ENCODE peak calls at places on chromosomes 5 and 9, in eight cellular contexts. T is Caco-2, S is body of pancreas, K is breast epithelium, H is neural crest cell, O is dorsolateral prefrontal cortex, J is nephron progenitor cell, G is natural killer cell. P is an unnamed sample.

GRCh38 chr5:93165559-93165958 is 415.5 kb downstream of the NR2F1-AS1 start:
- DNase-seq in K (no peak), H (no peak), O (no peak), T (no peak), S (no peak), J (no peak), G (no peak), P (no peak)

GRCh38 chr9:114000063-114000454 is 78.0 kb downstream of the AMBP start:
- DNase-seq in K (peak; percentile 47), S (no peak), H (no peak), O (no peak), J (no peak), T (peak; percentile 6), G (no peak), P (no peak)

GRCh38 chr9:109981091-109981490 is 201.1 kb downstream of the PALM2AKAP2 start:
- DNase-seq in G (no peak), J (no peak), O (no peak), S (no peak), T (no peak), K (no peak), H (no peak), P (no peak)

GRCh38 chr5:157390179-157390923 is 69.7 kb upstream of the NIPAL4 start:
- DNase-seq in J (no peak), K (no peak), G (no peak), O (no peak), T (peak; percentile 79), H (no peak), S (peak; percentile 17), P (no peak)

GRCh38 chr5:172088801-172089200 is 82.4 kb upstream of the FBXW11 start:
- DNase-seq in O (no peak), K (no peak), T (no peak), J (no peak), H (no peak), G (no peak), S (no peak), P (no peak)

GRCh38 chr5:759111-759741 is 25.3 kb downstream of the ZDHHC11B start:
- DNase-seq in T (peak; percentile 73), J (no peak), H (no peak), K (peak; percentile 85), O (no peak), G (no peak), S (peak; percentile 77), P (no peak)

GRCh38 chr5:140345919-140346347 is 470 bp downstream of the HBEGF start:
- DNase-seq in O (peak; percentile 60), T (peak; percentile 62), H (peak; percentile 50), K (peak; percentile 55), S (peak; percentile 70), G (no peak), J (peak; percentile 66), P (peak; percentile 55)

GRCh38 chr5:99077254-99077640 is 148.4 kb upstream of the CHD1 start:
- DNase-seq in T (no peak), O (no peak), K (no peak), H (no peak), J (no peak), S (no peak), G (no peak), P (no peak)

GRCh38 chr9:88949425-88949824 is 41.8 kb upstream of the S1PR3 start:
- DNase-seq in H (no peak), T (no peak), O (no peak), S (peak; percentile 42), J (peak; percentile 8), K (no peak), G (no peak), P (no peak)

GRCh38 chr5:132883261-132883834 is 9.9 kb downstream of the LEAP2 start:
- DNase-seq in O (peak; percentile 59), J (peak; percentile 27), S (peak; percentile 80), K (no peak), G (no peak), H (peak; percentile 28), T (peak; percentile 74), P (peak; percentile 29)

GRCh38 chr9:13513710-13514444 is 234.4 kb upstream of the MPDZ start:
- DNase-seq in H (peak; percentile 19), G (no peak), O (no peak), J (peak; percentile 26), T (no peak), S (no peak), K (no peak), P (no peak)

GRCh38 chr5:18483386-18483785 is 849.1 kb downstream of the TAF11L14 start:
- DNase-seq in J (no peak), H (no peak), T (no peak), G (no peak), S (no peak), O (no peak), K (no peak), P (no peak)

GRCh38 chr5:43320846-43321245 is 7.6 kb upstream of the HMGCS1 start:
- DNase-seq in G (no peak), S (no peak), T (no peak), H (no peak), K (no peak), O (no peak), J (no peak), P (no peak)

GRCh38 chr9:92745236-92745790 is 19.3 kb downstream of the BICD2 start:
- DNase-seq in O (no peak), K (no peak), S (no peak), T (no peak), J (no peak), H (no peak), G (no peak), P (no peak)

GRCh38 chr9:33742051-33742450 is 53.3 kb upstream of the PRSS3 start:
- DNase-seq in K (no peak), J (no peak), H (no peak), G (no peak), T (no peak), O (no peak), S (no peak), P (no peak)

GRCh38 chr9:33740075-33740474 is 55.3 kb upstream of the PRSS3 start:
- DNase-seq in O (no peak), T (no peak), J (no peak), H (no peak), S (no peak), G (no peak), K (no peak), P (no peak)

GRCh38 chr9:33737811-33738606 is 57.4 kb upstream of the PRSS3 start:
- DNase-seq in O (no peak), S (peak; percentile 67), G (no peak), T (peak; percentile 68), H (peak; percentile 35), J (peak; percentile 45), K (no peak), P (peak; percentile 64)

GRCh38 chr9:33739407-33739806 is 56.0 kb upstream of the PRSS3 start:
- DNase-seq in H (no peak), T (no peak), S (no peak), K (no peak), G (no peak), O (no peak), J (no peak), P (no peak)

GRCh38 chr9:33742519-33742918 is 52.8 kb upstream of the PRSS3 start:
- DNase-seq in K (no peak), S (no peak), H (no peak), T (no peak), G (no peak), O (no peak), J (no peak), P (no peak)
- TF ChIP-seq CTCF in K (no peak), S (no peak), H (no peak), T (peak; percentile 47), G (no peak), O (no peak), J (no peak), P (no peak)

GRCh38 chr5:141374627-141375026 is 936 bp downstream of the PCDHGA6 start:
- DNase-seq in J (no peak), O (no peak), T (no peak), S (no peak), K (no peak), H (no peak), G (no peak), P (no peak)

GRCh38 chr5:141369994-141370848 is at the start of gene PCDHGB3:
- DNase-seq in J (no peak), O (no peak), G (no peak), T (no peak), H (no peak), K (no peak), S (peak; percentile 31), P (no peak)

GRCh38 chr5:141371572-141372475 is 1.8 kb downstream of the PCDHGB3 start:
- DNase-seq in S (no peak), K (no peak), T (no peak), H (no peak), O (no peak), G (no peak), J (no peak), P (no peak)

GRCh38 chr5:141373673-141374317 is at the start of gene PCDHGA6:
- DNase-seq in G (no peak), S (no peak), T (no peak), K (no peak), H (no peak), J (no peak), O (no peak), P (no peak)
- TF ChIP-seq CTCF in G (no peak), S (peak; percentile 36), T (peak; percentile 29), K (no peak), H (no peak), J (no peak), O (peak; percentile 28), P (no peak)

DNA sequence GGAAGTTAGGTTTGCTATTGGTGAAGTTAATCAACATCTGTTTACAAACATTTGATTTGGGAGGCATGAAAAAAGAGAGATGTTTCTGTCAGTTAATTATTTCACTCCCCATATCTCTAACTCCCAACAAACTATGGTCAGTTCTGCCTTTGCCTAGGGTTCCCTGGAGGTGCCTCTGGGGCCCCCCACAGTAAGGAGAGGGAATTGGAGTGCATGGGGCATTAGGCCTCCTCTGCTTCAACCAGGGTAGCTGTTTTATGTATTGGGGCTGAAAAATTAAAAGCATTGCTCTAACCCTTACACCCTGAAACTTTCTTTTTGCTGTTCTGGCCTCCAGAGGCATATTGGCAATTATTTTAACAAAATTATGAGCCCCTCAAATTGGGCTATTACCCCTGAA is 32.3 kb downstream of the RUSC2 start:
- DNase-seq in J (no peak), K (no peak), O (no peak), T (no peak), H (no peak), S (no peak), G (no peak), P (no peak)
- TF ChIP-seq CTCF in J (no peak), K (no peak), O (no peak), T (no peak), H (no peak), S (no peak), G (no peak), P (no peak)

GRCh38 chr5:174751154-174751990 is 27.0 kb downstream of the MSX2 start:
- DNase-seq in T (no peak), O (no peak), G (no peak), H (peak; percentile 43), S (no peak), K (no peak), J (peak; percentile 72), P (peak; percentile 64)

GRCh38 chr5:174759091-174759490 is 34.7 kb downstream of the MSX2 start:
- DNase-seq in G (no peak), T (no peak), H (no peak), S (no peak), O (no peak), K (no peak), J (no peak), P (no peak)

GRCh38 chr5:174752121-174752520 is 27.7 kb downstream of the MSX2 start:
- DNase-seq in O (no peak), T (no peak), J (no peak), S (no peak), H (no peak), G (no peak), K (no peak), P (no peak)

GRCh38 chr5:174750720-174751119 is 26.3 kb downstream of the MSX2 start:
- DNase-seq in J (no peak), G (no peak), K (no peak), H (no peak), T (no peak), O (no peak), S (no peak), P (no peak)

GRCh38 chr5:174755103-174755502 is 30.7 kb downstream of the MSX2 start:
- DNase-seq in J (no peak), T (no peak), G (no peak), H (no peak), K (no peak), S (no peak), O (no peak), P (no peak)
- TF ChIP-seq CTCF in J (peak; percentile 35), T (peak; percentile 40), G (no peak), H (peak; percentile 58), K (no peak), S (no peak), O (peak; percentile 28), P (no peak)

P was measured in glutamatergic neuron.